ENCODE peak calls at places on chromosomes 12 and 14, in six cellular contexts. X is activated T-helper 1 cell treated with anti-CD3 and anti-CD28 coated beads, Interleukin-2, amount 50 U/mL, for 16 hours; Z is B cell; C is T-helper 1 cell; D is frontal cortex; N is cardiac fibroblast. Q is an unnamed sample.

GRCh38 chr12:121610239-121611149 is 15.8 kb upstream of the ORAI1 start:
- DNase-seq in X (no peak), Z (no peak), C (no peak), D (no peak), N (peak; percentile 55), Q (peak; percentile 47)

GRCh38 chr14:65961004-65961403 is 525.2 kb upstream of the CCDC196 start:
- DNase-seq in X (peak; percentile 54), Z (peak; percentile 61), C (peak; percentile 45), D (no peak), N (peak; percentile 72), Q (peak; percentile 37)

GRCh38 chr12:131122631-131123030 is 168.9 kb downstream of the ADGRD1 start:
- DNase-seq in X (no peak), Z (no peak), C (no peak), D (no peak), N (no peak), Q (no peak)

GRCh38 chr14:94021001-94021400 is 5.1 kb upstream of the OTUB2 start:
- DNase-seq in X (no peak), Z (no peak), C (no peak), D (no peak), N (peak; percentile 53), Q (no peak)

GRCh38 chr14:101772770-101773169 is 11.3 kb downstream of the PPP2R5C start:
- DNase-seq in X (no peak), Z (no peak), C (no peak), D (no peak), N (no peak), Q (no peak)

GRCh38 chr14:64706552-64707193 is 2.4 kb downstream of the PLEKHG3 start:
- DNase-seq in X (no peak), Z (no peak), C (no peak), D (peak; percentile 78), N (no peak), Q (no peak)

GRCh38 chr14:31090872-31091764 is 64.9 kb upstream of the STRN3 start:
- DNase-seq in X (no peak), Z (no peak), C (no peak), D (no peak), N (peak; percentile 97), Q (peak; percentile 92)

GRCh38 chr12:124443929-124444712 is 123.3 kb downstream of the NCOR2 start:
- DNase-seq in X (no peak), Z (no peak), C (no peak), D (no peak), N (no peak), Q (no peak)